ENCODE peak calls at places on chromosomes 6 and 20, in ten cellular contexts. X, Z, W, I, H, R, N, T, B and Y are unnamed samples.

GRCh38 chr20:63161176-63161651 is 54.7 kb downstream of the YTHDF1 start:
- DNase-seq in X (no peak), Z (no peak), W (no peak), I (no peak), H (no peak), R (peak; percentile 36), N (no peak), T (no peak), B (no peak), Y (no peak)

GRCh38 chr6:12137480-12137879 is 125.4 kb downstream of the HIVEP1 start:
- DNase-seq in X (no peak), Z (no peak), W (peak; percentile 77), I (peak; percentile 73), H (no peak), R (no peak), N (no peak), T (peak; percentile 31), B (peak; percentile 85), Y (peak; percentile 73)

GRCh38 chr6:154861825-154862224 is 128.6 kb downstream of the SCAF8 start:
- DNase-seq in X (no peak), Z (no peak), W (no peak), I (no peak), H (no peak), R (no peak), N (no peak), T (no peak), B (no peak), Y (no peak)

GRCh38 chr20:6735913-6736845 is 31.3 kb upstream of the BMP2 start:
- DNase-seq in X (no peak), Z (no peak), W (peak; percentile 18), I (no peak), H (no peak), R (no peak), N (peak; percentile 59), T (no peak), B (no peak), Y (peak; percentile 31)

GRCh38 chr6:27592107-27592480 is 119.2 kb upstream of the ZNF184 start:
- DNase-seq in X (no peak), Z (no peak), W (no peak), I (no peak), H (no peak), R (no peak), N (peak; percentile 68), T (no peak), B (no peak), Y (no peak)

GRCh38 chr20:35730583-35731468 is 11.2 kb downstream of the RBM39 start:
- DNase-seq in X (no peak), Z (no peak), W (no peak), I (no peak), H (no peak), R (no peak), N (no peak), T (no peak), B (no peak), Y (no peak)

GRCh38 chr6:151481752-151482151 is 12.1 kb upstream of the CCDC170 start:
- DNase-seq in X (no peak), Z (no peak), W (no peak), I (no peak), H (no peak), R (no peak), N (no peak), T (no peak), B (no peak), Y (no peak)

GRCh38 chr20:58987790-58988564 is 6.9 kb downstream of the NELFCD start:
- DNase-seq in X (no peak), Z (no peak), W (no peak), I (no peak), H (no peak), R (no peak), N (peak; percentile 12), T (peak; percentile 10), B (no peak), Y (no peak)

GRCh38 chr20:24131281-24131680 is 142.7 kb upstream of the GGTLC1 start:
- DNase-seq in X (no peak), Z (no peak), W (no peak), I (no peak), H (no peak), R (no peak), N (no peak), T (no peak), B (no peak), Y (no peak)

GRCh38 chr6:85451586-85452306 is 1.9 kb downstream of the NT5E start:
- DNase-seq in X (no peak), Z (no peak), W (no peak), I (no peak), H (no peak), R (no peak), N (no peak), T (no peak), B (no peak), Y (no peak)
- H3K4me3 ChIP-seq in X (peak overlapping the region; percentile 65), Z (peak overlapping the region; percentile 84), W (peak overlapping the region; percentile 99), I (peak overlapping the region; percentile 75), H (no peak overlapping the region), R (peak overlapping the region; percentile 60), N (peak overlapping the region; percentile 15), T (no peak overlapping the region), B (peak overlapping the region; percentile 97), Y (no peak overlapping the region)

DNA sequence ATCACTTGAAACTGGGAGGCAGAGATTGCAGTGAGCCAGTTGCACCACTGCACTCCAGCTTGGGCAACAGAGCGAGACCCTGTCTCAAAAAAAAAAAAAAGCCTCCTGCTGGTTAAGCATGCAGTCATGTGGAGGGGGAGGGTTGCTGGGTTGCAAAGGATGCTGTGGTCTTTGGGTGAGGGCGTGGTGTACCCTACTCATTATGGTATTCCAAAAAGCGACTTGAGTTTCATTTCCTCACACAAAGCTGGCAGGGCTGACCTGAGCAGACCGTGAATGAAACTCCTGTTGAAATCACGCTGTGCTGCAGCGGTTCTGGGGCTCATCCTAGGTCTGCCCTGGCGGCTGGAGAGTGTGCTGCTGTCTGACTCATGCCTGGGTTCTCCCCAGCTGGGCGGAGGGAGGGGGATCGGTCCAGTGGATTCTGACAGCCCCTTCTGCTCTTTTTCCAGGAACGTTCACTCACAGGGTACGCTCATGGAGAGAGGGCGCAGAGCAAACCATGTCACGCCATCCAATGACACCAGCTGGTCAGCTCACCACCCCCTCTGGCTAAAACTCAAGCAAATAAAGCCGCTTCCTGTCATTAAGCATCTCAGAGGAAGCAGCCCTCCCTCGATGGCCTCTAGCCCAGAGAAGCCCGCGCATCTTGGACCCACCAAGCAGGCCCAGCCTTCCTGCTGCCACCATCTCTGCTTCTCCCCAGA is 166.2 kb downstream of the SCML4 start:
- DNase-seq in X (peak; percentile 52), Z (no peak), W (peak; percentile 76), I (peak; percentile 65), H (no peak), R (no peak), N (peak; percentile 64), T (peak; percentile 49), B (peak; percentile 86), Y (no peak)
- TF ChIP-seq CTCF in X (no peak), Z (no peak), W (peak; percentile 59), I (no peak), H (peak; percentile 4), R (no peak), N (peak; percentile 37), T (no peak), B (peak; percentile 48), Y (no peak)

DNA sequence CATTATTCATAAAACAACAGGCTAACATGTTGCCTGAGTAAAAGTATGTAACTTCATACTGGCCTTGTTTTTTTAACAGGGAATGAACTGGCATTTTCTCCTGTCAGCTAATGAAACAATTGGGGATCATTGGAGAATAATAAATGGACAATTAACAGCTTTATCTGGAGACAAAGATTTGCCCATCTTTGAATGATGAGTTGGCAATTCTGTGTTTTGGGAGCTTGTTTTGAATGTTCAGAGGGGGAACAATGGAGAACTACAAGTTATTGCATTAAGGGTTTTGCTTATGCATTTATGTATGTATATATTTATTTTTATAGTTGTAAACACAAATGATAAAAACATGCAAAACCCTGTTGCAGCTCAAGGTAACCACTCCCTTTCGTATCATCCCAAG is 150.3 kb downstream of the CBLN4 start:
- DNase-seq in X (no peak), Z (no peak), W (no peak), I (no peak), H (no peak), R (no peak), N (no peak), T (no peak), B (no peak), Y (no peak)
- H3K9me3 ChIP-seq in X (no peaks in the 10 kb centered on the region), Z (no peaks in the 10 kb centered on the region), W (no peaks in the 10 kb centered on the region), I (no peaks in the 10 kb centered on the region), H (peaks cover 6% of the 10 kb centered on the region), R (peaks cover 12% of the 10 kb centered on the region), N (peaks cover 69% of the 10 kb centered on the region), T (no peaks in the 10 kb centered on the region), B (peaks cover 4% of the 10 kb centered on the region), Y (no peaks in the 10 kb centered on the region)

DNA sequence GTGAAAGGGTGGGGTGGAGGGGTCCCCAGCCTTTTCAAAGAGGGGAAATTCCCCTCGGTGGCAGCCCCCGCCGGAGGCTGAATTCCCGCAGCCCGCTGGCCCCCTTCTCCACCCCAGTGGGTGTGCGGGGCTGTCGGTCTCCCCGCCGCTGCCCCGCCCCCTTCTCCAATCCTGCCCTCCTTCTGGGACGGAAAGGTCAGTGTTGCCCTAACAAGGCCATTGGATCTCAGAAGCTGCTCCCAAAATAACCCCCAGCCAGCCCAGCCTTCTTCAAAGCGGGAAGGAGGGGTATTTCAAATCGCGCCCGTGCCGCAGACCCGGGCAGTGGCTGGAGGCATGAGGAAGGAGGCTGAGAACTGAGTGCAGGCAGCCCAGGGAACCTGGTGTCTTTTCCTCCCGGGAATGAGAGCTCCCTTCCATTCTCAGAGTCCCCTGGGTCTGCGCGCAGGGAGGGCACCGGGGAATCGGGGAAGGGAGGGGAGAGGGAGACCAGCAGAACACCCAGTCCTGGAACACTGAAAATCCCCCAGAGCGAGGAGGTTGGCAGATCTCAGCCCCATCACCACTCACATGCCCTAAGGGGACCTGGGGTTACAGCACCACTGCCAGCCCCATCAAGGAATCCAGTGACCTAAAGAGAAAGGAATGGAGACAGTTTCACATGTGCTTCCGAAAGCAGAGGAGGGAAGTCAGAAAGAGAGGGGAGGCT is at the start of gene JPH2:
- DNase-seq in X (no peak), Z (peak; percentile 58), W (peak; percentile 79), I (peak; percentile 72), H (peak; percentile 77), R (peak; percentile 76), N (peak; percentile 85), T (peak; percentile 64), B (peak; percentile 67), Y (no peak)
- H3K4me3 ChIP-seq in X (peak within 1 kb of the TSS; percentile 29), Z (peak within 1 kb of the TSS; percentile 48), W (peak within 1 kb of the TSS; percentile 42), I (peak within 1 kb of the TSS; percentile 88), H (peak within 1 kb of the TSS; percentile 52), R (peak within 1 kb of the TSS; percentile 53), N (peak within 1 kb of the TSS; percentile 71), T (peak within 1 kb of the TSS; percentile 35), B (peak within 1 kb of the TSS; percentile 22), Y (peak within 1 kb of the TSS; percentile 31)